ENCODE peak calls at places on chromosomes 7 and 10, in ten cellular contexts. V, D, G, O, R, B, F, A, I and S are unnamed samples.
A peak's percentile ranks its signal among the peaks of the same experiment; 100 is the strongest.

GRCh38 chr7:108660465-108660864 is 90.8 kb downstream of the DNAJB9 start:
- DNase-seq in G (no peak), V (no peak), D (no peak), B (no peak), A (no peak), R (peak; percentile 9), F (no peak), I (no peak), O (no peak), S (no peak)

GRCh38 chr10:29257106-29257783 is 31.6 kb upstream of the LYZL1 start:
- DNase-seq in G (no peak), O (peak; percentile 82), A (peak; percentile 51), R (peak; percentile 93), D (peak; percentile 71), F (no peak), I (peak; percentile 81), V (no peak), B (peak; percentile 91), S (peak; percentile 94)

GRCh38 chr7:127514499-127514898 is 70.9 kb downstream of the GCC1 start:
- DNase-seq in I (peak; percentile 15), O (no peak), D (peak; percentile 24), A (no peak), R (peak; percentile 54), G (no peak), B (no peak), F (no peak), V (no peak), S (peak; percentile 42)

GRCh38 chr10:123140164-123140982 is 4.6 kb downstream of the HMX3 start:
- DNase-seq in F (no peak), O (no peak), R (no peak), I (no peak), B (no peak), A (no peak), G (no peak), V (no peak), D (no peak), S (no peak)

GRCh38 chr10:59382831-59383295 is 20.5 kb upstream of the FAM13C start:
- DNase-seq in F (no peak), I (no peak), A (no peak), B (no peak), O (no peak), G (no peak), R (peak; percentile 86), D (peak; percentile 86), V (no peak), S (peak; percentile 39)

GRCh38 chr10:119518936-119519335 is 23.6 kb downstream of the RGS10 start:
- DNase-seq in D (no peak), O (no peak), F (no peak), V (no peak), R (no peak), G (no peak), A (no peak), B (no peak), I (no peak), S (no peak)

GRCh38 chr10:84944187-84944586 is 615.8 kb downstream of the CCSER2 start:
- DNase-seq in R (no peak), I (no peak), G (no peak), O (no peak), A (no peak), V (no peak), D (no peak), F (no peak), B (no peak), S (no peak)

GRCh38 chr7:102395620-102395957 is 574 bp upstream of the PRKRIP1 start:
- DNase-seq in G (no peak), V (no peak), I (no peak), F (no peak), B (no peak), O (no peak), D (no peak), R (no peak), A (no peak), S (peak; percentile 60)

GRCh38 chr7:111096997-111097396 is 6.1 kb downstream of the LRRN3 start:
- DNase-seq in B (no peak), D (no peak), R (no peak), F (no peak), V (peak; percentile 32), O (no peak), I (no peak), A (no peak), G (no peak), S (no peak)

GRCh38 chr7:111101856-111102646 is 11.1 kb downstream of the LRRN3 start:
- DNase-seq in B (no peak), D (no peak), G (no peak), F (no peak), A (no peak), I (no peak), R (no peak), O (no peak), V (peak; percentile 57), S (no peak)

GRCh38 chr7:111098926-111099250 is 8.0 kb downstream of the LRRN3 start:
- DNase-seq in O (no peak), V (no peak), G (no peak), B (no peak), D (no peak), A (no peak), R (no peak), I (no peak), F (no peak), S (no peak)

GRCh38 chr7:111094387-111094786 is 3.5 kb downstream of the LRRN3 start:
- DNase-seq in R (no peak), G (no peak), D (no peak), O (no peak), I (no peak), V (no peak), B (no peak), F (no peak), A (no peak), S (no peak)

DNA sequence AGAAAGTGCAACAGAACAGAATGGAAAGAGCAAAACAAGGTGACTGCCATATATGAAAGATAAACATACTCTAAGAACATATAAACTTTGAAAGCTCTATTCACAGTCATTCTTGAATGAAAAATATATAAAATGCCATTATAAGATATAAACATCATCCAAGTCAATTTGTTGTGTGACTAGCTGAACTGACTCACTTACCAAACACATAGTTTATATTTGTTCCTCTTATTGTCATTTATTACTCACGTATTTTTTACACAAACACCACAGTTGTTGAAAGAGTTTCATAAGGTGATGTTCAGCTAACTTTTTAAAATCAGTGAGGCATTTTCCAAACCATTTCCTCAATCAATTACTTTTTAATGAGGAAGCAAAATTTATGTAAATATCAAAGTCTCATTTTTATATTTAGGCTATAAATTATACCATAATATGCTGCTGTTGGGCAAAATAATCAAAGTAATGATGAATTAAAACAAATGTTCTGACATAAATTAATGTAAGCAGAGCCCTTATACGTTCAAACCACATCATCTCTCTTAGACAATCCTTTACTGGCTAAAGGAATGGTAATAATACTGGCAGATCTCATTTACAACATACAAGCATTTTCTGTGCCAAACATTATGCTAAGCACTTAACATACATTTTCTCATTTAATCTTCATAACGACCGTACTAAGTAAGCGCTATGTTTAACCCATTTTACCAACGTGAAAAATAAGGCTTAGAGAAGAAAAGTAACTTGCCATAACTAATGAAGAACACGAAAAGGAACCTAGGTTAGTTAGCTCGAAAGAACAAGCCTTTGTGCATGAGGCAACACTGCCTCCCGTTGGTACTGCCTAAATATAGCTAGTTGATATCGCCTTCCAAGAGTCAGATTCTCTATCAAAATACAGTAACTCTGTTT is 7.3 kb downstream of the LRRN3 start:
- DNase-seq in I (no peak), V (peak; percentile 61), D (no peak), O (no peak), F (no peak), R (peak; percentile 32), G (no peak), B (no peak), A (no peak), S (peak; percentile 57)
- TF ChIP-seq CTCF in I (peak; percentile 62), V (peak; percentile 90), D (peak; percentile 74), O (peak; percentile 65), F (peak; percentile 63), R (peak; percentile 46), G (peak; percentile 51), B (peak; percentile 44), A (peak; percentile 45), S (peak; percentile 69)

GRCh38 chr10:68871731-68872342 is 29.3 kb upstream of the DDX50 start:
- DNase-seq in O (no peak), R (peak; percentile 48), V (peak; percentile 58), G (no peak), D (peak; percentile 78), I (peak; percentile 73), F (no peak), A (peak; percentile 80), B (no peak), S (peak; percentile 78)
- H3K4me3 ChIP-seq in O (no peak overlapping the region), R (no peak overlapping the region), V (peak overlapping the region; percentile 21), G (no peak overlapping the region), D (no peak overlapping the region), I (no peak overlapping the region), F (no peak overlapping the region), A (no peak overlapping the region), B (no peak overlapping the region), S (no peak overlapping the region)

GRCh38 chr10:36253731-36254130 is 611.6 kb upstream of the FZD8 start:
- DNase-seq in R (no peak), O (no peak), D (no peak), A (no peak), F (no peak), G (no peak), I (no peak), B (no peak), V (no peak), S (no peak)

GRCh38 chr10:36256905-36257304 is 614.8 kb upstream of the FZD8 start:
- DNase-seq in F (no peak), O (no peak), V (no peak), A (no peak), G (no peak), D (no peak), I (no peak), R (peak; percentile 93), B (peak; percentile 24), S (peak; percentile 12)

GRCh38 chr10:36254191-36254590 is 612.1 kb upstream of the FZD8 start:
- DNase-seq in A (no peak), O (peak; percentile 64), I (no peak), V (peak; percentile 51), D (no peak), G (peak; percentile 82), F (peak; percentile 44), B (peak; percentile 74), R (peak; percentile 58), S (no peak)

GRCh38 chr10:36251068-36251467 is 609.0 kb upstream of the FZD8 start:
- DNase-seq in G (no peak), R (no peak), O (no peak), B (no peak), D (no peak), V (no peak), F (no peak), I (no peak), A (no peak), S (no peak)

GRCh38 chr10:36256166-36256565 is 614.1 kb upstream of the FZD8 start:
- DNase-seq in F (no peak), R (peak; percentile 86), I (no peak), V (no peak), A (no peak), B (no peak), O (no peak), D (no peak), G (no peak), S (peak; percentile 2)
- TF ChIP-seq CTCF in F (no peak), R (no peak), I (no peak), V (no peak), A (no peak), B (no peak), O (no peak), D (no peak), G (no peak), S (no peak)

GRCh38 chr7:54663603-54664234 is 95.3 kb downstream of the SEC61G start:
- DNase-seq in A (no peak), R (no peak), G (no peak), F (no peak), O (no peak), D (no peak), I (no peak), V (no peak), B (no peak), S (no peak)

GRCh38 chr7:54662701-54663100 is 96.3 kb downstream of the SEC61G start:
- DNase-seq in F (no peak), B (no peak), V (no peak), D (no peak), I (no peak), R (no peak), O (no peak), A (no peak), G (no peak), S (no peak)

GRCh38 chr7:54663186-54663585 is 95.8 kb downstream of the SEC61G start:
- DNase-seq in I (no peak), B (no peak), V (no peak), O (no peak), A (no peak), F (no peak), R (no peak), D (no peak), G (no peak), S (no peak)

GRCh38 chr7:54664235-54665228 is 94.5 kb downstream of the SEC61G start:
- DNase-seq in O (peak; percentile 31), V (peak; percentile 88), A (no peak), D (no peak), G (peak; percentile 68), R (peak; percentile 1), B (no peak), F (no peak), I (no peak), S (peak; percentile 76)
- H3K4me3 ChIP-seq in O (peak overlapping the region; percentile 49), V (peak overlapping the region; percentile 85), A (peak overlapping the region; percentile 54), D (peak overlapping the region; percentile 1), G (peak overlapping the region; percentile 44), R (peak overlapping the region; percentile 28), B (peak overlapping the region; percentile 17), F (peak overlapping the region; percentile 40), I (no peak overlapping the region), S (peak overlapping the region; percentile 8)